ENCODE peak calls at places on chromosomes 3 and 15, in seven cellular contexts. M is nephron progenitor cell; Z is AG09309; U is neural crest cell; J is SHP77; D is activated naive CD4-positive, alpha-beta T cell treated with Interleukin-2 at 50 U/mL for 16 hours; K is activated CD4-positive, CD25-positive, alpha-beta regulatory T cell. X is an unnamed sample.

GRCh38 chr15:92043283-92043682 is 189.8 kb downstream of the SLCO3A1 start:
- DNase-seq in U (no peak), D (no peak), M (no peak), K (no peak), Z (no peak), J (no peak), X (no peak)

GRCh38 chr3:82410366-82410765 is 648.9 kb upstream of the GBE1 start:
- DNase-seq in J (peak), K (no peak), M (no peak), U (no peak), D (no peak), Z (no peak), X (no peak)

GRCh38 chr3:25429441-25429907 is 1.4 kb downstream of the RARB start:
- DNase-seq in J (no peak), Z (no peak), K (no peak), U (no peak), M (peak), D (no peak), X (no peak)

GRCh38 chr15:28934645-28935044 is 48.9 kb downstream of the APBA2 start:
- DNase-seq in M (no peak), J (no peak), K (no peak), U (no peak), Z (no peak), D (no peak), X (no peak)

GRCh38 chr3:111538687-111539086 is 3.3 kb upstream of the CD96 start:
- DNase-seq in K (no peak), U (no peak), Z (no peak), D (no peak), J (no peak), M (no peak), X (no peak)

GRCh38 chr3:128845119-128845518 is 34.3 kb upstream of the ACAD9 start:
- DNase-seq in Z (no peak), U (no peak), D (no peak), M (peak), J (peak), K (no peak), X (no peak)

GRCh38 chr3:72597756-72598195 is 250.5 kb downstream of the SHQ1 start:
- DNase-seq in M (no peak), K (no peak), D (no peak), J (peak), Z (no peak), U (no peak), X (no peak)

GRCh38 chr3:194224937-194225422 is 89.0 kb downstream of the HES1 start:
- DNase-seq in U (no peak), D (no peak), J (no peak), Z (no peak), M (peak), K (no peak), X (no peak)

GRCh38 chr3:163364717-163365116 is 1713.6 kb downstream of the SI start:
- DNase-seq in J (no peak), U (no peak), Z (no peak), D (no peak), M (no peak), K (no peak), X (no peak)

GRCh38 chr3:17811633-17812032 is 69.2 kb upstream of the TBC1D5 start:
- DNase-seq in D (no peak), U (no peak), J (no peak), Z (no peak), K (no peak), M (no peak), X (no peak)

GRCh38 chr3:147712357-147712756 is 303.2 kb downstream of the ZIC1 start:
- DNase-seq in D (no peak), Z (no peak), J (no peak), K (no peak), M (no peak), U (no peak), X (no peak)

GRCh38 chr15:67543348-67543718 is 830 bp downstream of the MAP2K5 start:
- DNase-seq in M (peak), D (no peak), U (no peak), J (no peak), K (no peak), Z (no peak), X (peak)

X was measured in colonic mucosa.